ENCODE peak calls at places on chromosomes 6 and 20, in six cellular contexts. N is activated CD4-positive, CD25-positive, alpha-beta regulatory T cell; M is stimulated activated CD8-positive, alpha-beta memory T cell treated with anti-CD3 and anti-CD28 coated beads, Interleukin-7, amount 100 ng/mL, for 24 hours; G is ecto neural progenitor cell; Q is amniotic stem cell; W is uterus. B is an unnamed sample.

GRCh38 chr6:37777272-37777736 is 42.2 kb upstream of the ZFAND3 start:
- DNase-seq in N (no peak), M (no peak), G (no peak), Q (no peak), W (no peak), B (no peak)

GRCh38 chr20:45098096-45098773 is 2.7 kb downstream of the KCNS1 start:
- DNase-seq in N (no peak), M (no peak), G (peak), Q (no peak), W (no peak), B (no peak)

GRCh38 chr20:63191400-63191799 is 24.5 kb downstream of the YTHDF1 start:
- DNase-seq in N (no peak), M (no peak), G (no peak), Q (no peak), W (no peak), B (no peak)

GRCh38 chr20:64109831-64110391 is 2.5 kb upstream of the NPBWR2 start:
- DNase-seq in N (no peak), M (no peak), G (no peak), Q (no peak), W (no peak), B (peak)

GRCh38 chr6:12535915-12536314 is 180.7 kb upstream of the PHACTR1 start:
- DNase-seq in N (no peak), M (no peak), G (no peak), Q (no peak), W (no peak), B (no peak)

GRCh38 chr6:144500886-144501285 is 215.8 kb downstream of the UTRN start:
- DNase-seq in N (no peak), M (no peak), G (no peak), Q (no peak), W (no peak), B (no peak)

GRCh38 chr6:33161354-33162320 is 30.6 kb downstream of the COL11A2 start:
- DNase-seq in N (peak), M (peak), G (peak), Q (peak), W (peak), B (peak)

GRCh38 chr6:53771780-53772624 is 22.8 kb upstream of the LRRC1 start:
- DNase-seq in N (no peak), M (no peak), G (no peak), Q (no peak), W (no peak), B (no peak)

GRCh38 chr6:13813011-13813410 is 1.3 kb downstream of the MCUR1 start:
- DNase-seq in N (no peak), M (no peak), G (no peak), Q (no peak), W (no peak), B (no peak)

GRCh38 chr20:43750774-43751166 is 24.0 kb upstream of the GTSF1L start:
- DNase-seq in N (no peak), M (no peak), G (no peak), Q (no peak), W (no peak), B (no peak)